ENCODE peak calls at places on chromosomes 2 and 18, in five cellular contexts. F is NCI-H526; P is kidney glomerular epithelial cell; H is activated effector memory CD4-positive, alpha-beta T cell treated with Interleukin-2 at 50 U/mL for 16 hours; J is NCI-H69. N is an unnamed sample.

GRCh38 chr2:15220618-15221017 is 340.5 kb downstream of the NBAS start:
- DNase-seq in F (no peak), P (no peak), H (no peak), J (peak), N (no peak)

GRCh38 chr2:38515155-38516074 is 87.3 kb downstream of the HNRNPLL start:
- DNase-seq in F (no peak), P (peak), H (no peak), J (no peak), N (no peak)

GRCh38 chr2:25851740-25852503 is 26.4 kb downstream of the ASXL2 start:
- DNase-seq in F (peak), P (peak), H (no peak), J (peak), N (peak)

GRCh38 chr2:219484343-219485200 is 14.1 kb upstream of the GMPPA start:
- DNase-seq in F (peak), P (no peak), H (no peak), J (peak), N (peak)

GRCh38 chr18:77063256-77063655 is 69.3 kb downstream of the MBP start:
- DNase-seq in F (no peak), P (peak), H (peak), J (no peak), N (peak)

GRCh38 chr2:11764359-11764758 is 17.9 kb downstream of the LPIN1 start:
- DNase-seq in F (no peak), P (no peak), H (no peak), J (peak), N (no peak)

GRCh38 chr2:206642075-206643025 is at the start of gene FAM237A:
- DNase-seq in F (no peak), P (peak), H (no peak), J (no peak), N (peak)

GRCh38 chr2:109173311-109174171 is 44.5 kb downstream of the SH3RF3 start:
- DNase-seq in F (no peak), P (no peak), H (no peak), J (peak), N (no peak)

GRCh38 chr2:230762317-230762896 is 49.8 kb downstream of the CAB39 start:
- DNase-seq in F (peak), P (peak), H (peak), J (peak), N (no peak)

GRCh38 chr18:50011813-50012445 is 183.0 kb downstream of the MYO5B start:
- DNase-seq in F (no peak), P (peak), H (no peak), J (no peak), N (no peak)

GRCh38 chr2:64586883-64587481 is 62.9 kb downstream of the AFTPH start:
- DNase-seq in F (peak), P (peak), H (no peak), J (peak), N (peak)

GRCh38 chr18:49177812-49178211 is 227.0 kb upstream of the SMAD7 start:
- DNase-seq in F (no peak), P (peak), H (no peak), J (no peak), N (no peak)

GRCh38 chr2:237931205-237931721 is 35.6 kb upstream of the UBE2F start:
- DNase-seq in F (no peak), P (no peak), H (no peak), J (no peak), N (peak)

GRCh38 chr2:68977453-68977852 is 3.0 kb downstream of the GKN1 start:
- DNase-seq in F (no peak), P (no peak), H (no peak), J (no peak), N (no peak)

GRCh38 chr2:95372845-95373244 is 29.7 kb upstream of the FAHD2A start:
- DNase-seq in F (no peak), P (no peak), H (no peak), J (no peak), N (peak)

GRCh38 chr2:1854747-1855146 is 110.4 kb upstream of the PXDN start:
- DNase-seq in F (peak), P (peak), H (no peak), J (peak), N (peak)

GRCh38 chr2:182360012-182360662 is 66.7 kb downstream of the PDE1A start:
- DNase-seq in F (no peak), P (peak), H (no peak), J (no peak), N (no peak)

GRCh38 chr2:152409691-152410597 is 75.0 kb downstream of the FMNL2 start:
- DNase-seq in F (no peak), P (peak), H (no peak), J (no peak), N (no peak)

GRCh38 chr18:2108581-2108980 is 462.7 kb downstream of the METTL4 start:
- DNase-seq in F (no peak), P (peak), H (no peak), J (no peak), N (no peak)

GRCh38 chr2:166388488-166389070 is 12.8 kb upstream of the SCN9A start:
- DNase-seq in F (no peak), P (no peak), H (no peak), J (peak), N (no peak)

GRCh38 chr2:18829331-18829902 is 240.0 kb upstream of the NT5C1B start:
- DNase-seq in F (no peak), P (peak), H (no peak), J (peak), N (peak)

GRCh38 chr2:17851731-17852585 is 26.5 kb upstream of the KCNS3 start:
- DNase-seq in F (peak), P (peak), H (no peak), J (peak), N (peak)